ENCODE peak calls at places on chromosomes 2 and 18, in four cellular contexts. F is fibroblast of villous mesenchyme, R is cardiac muscle cell, G is fibroblast of mammary gland. H is an unnamed sample.

GRCh38 chr18:36672437-36673344 is 156.1 kb downstream of the TPGS2 start:
- DNase-seq in F (peak), R (peak), G (peak), H (no peak)

GRCh38 chr2:20352230-20353216 is 1.9 kb upstream of the PUM2 start:
- DNase-seq in F (no peak), R (peak), G (no peak), H (peak)

GRCh38 chr2:57180042-57180567 is 866.5 kb upstream of the VRK2 start:
- DNase-seq in R (peak), G (peak), F (peak), H (no peak)

GRCh38 chr18:38718365-38718901 is 1152.8 kb upstream of the CELF4 start:
- DNase-seq in R (no peak), G (no peak), F (no peak), H (no peak)

GRCh38 chr2:149782566-149782965 is 195.0 kb upstream of the MMADHC start:
- DNase-seq in F (no peak), R (no peak), G (peak), H (no peak)

GRCh38 chr2:68487773-68488355 is 20.5 kb downstream of the APLF start:
- DNase-seq in R (peak), G (peak), F (peak), H (peak)

GRCh38 chr18:79568543-79569205 is 110.9 kb upstream of the CTDP1 start:
- DNase-seq in R (no peak), G (no peak), F (no peak), H (no peak)

GRCh38 chr18:45755936-45756335 is 32.0 kb downstream of the SLC14A1 start:
- DNase-seq in F (peak), R (peak), G (peak), H (peak)

GRCh38 chr2:23425338-23425871 is 40.4 kb downstream of the KLHL29 start:
- DNase-seq in F (no peak), G (no peak), R (no peak), H (no peak)

GRCh38 chr2:30287857-30288513 is 56.7 kb downstream of the LBH start:
- DNase-seq in R (no peak), G (no peak), F (no peak), H (no peak)

GRCh38 chr2:109143214-109144187 is 14.5 kb downstream of the SH3RF3 start:
- DNase-seq in R (no peak), G (no peak), F (no peak), H (no peak)

GRCh38 chr2:145563752-145564615 is 1044.1 kb upstream of the ZEB2 start:
- DNase-seq in F (no peak), G (peak), R (no peak), H (peak)

GRCh38 chr2:222518570-222519381 is 94.4 kb downstream of the SGPP2 start:
- DNase-seq in G (peak), R (peak), F (peak), H (peak)

GRCh38 chr2:20583425-20583881 is 67.4 kb downstream of the HS1BP3 start:
- DNase-seq in G (no peak), F (no peak), R (no peak), H (no peak)

GRCh38 chr2:238150686-238151085 is 8.1 kb upstream of the ERFE start:
- DNase-seq in G (no peak), F (no peak), R (no peak), H (no peak)

GRCh38 chr2:120576509-120577474 is 158.9 kb upstream of the GLI2 start:
- DNase-seq in R (peak), G (peak), F (peak), H (no peak)

GRCh38 chr18:57900906-57901305 is 97.8 kb upstream of the ATP8B1 start:
- DNase-seq in R (no peak), G (peak), F (no peak), H (no peak)

GRCh38 chr2:240431276-240431662 is 4.2 kb upstream of the GPC1 start:
- DNase-seq in F (no peak), R (no peak), G (no peak), H (no peak)

GRCh38 chr2:273338-273737 is 8.6 kb downstream of the ACP1 start:
- DNase-seq in G (no peak), F (no peak), R (no peak), H (no peak)

GRCh38 chr2:59425292-59425691 is 1128.2 kb downstream of the BCL11A start:
- DNase-seq in F (peak), R (no peak), G (no peak), H (no peak)

GRCh38 chr2:179551545-179552045 is 287.0 kb upstream of the SESTD1 start:
- DNase-seq in F (no peak), G (no peak), R (no peak), H (no peak)

GRCh38 chr2:238523158-238524110 is 96.7 kb downstream of the ASB1 start:
- DNase-seq in R (peak), G (peak), F (peak), H (peak)

GRCh38 chr2:237201461-237202287 is 116.0 kb downstream of the COPS8 start:
- DNase-seq in G (peak), R (peak), F (peak), H (peak)

GRCh38 chr18:67735506-67735905 is 219.0 kb upstream of the DSEL start:
- DNase-seq in R (no peak), G (no peak), F (no peak), H (no peak)

GRCh38 chr2:20595439-20596192 is 55.3 kb downstream of the HS1BP3 start:
- DNase-seq in F (peak), G (peak), R (peak), H (no peak)

GRCh38 chr18:54932472-54932871 is 26.8 kb downstream of the CCDC68 start:
- DNase-seq in F (no peak), R (no peak), G (no peak), H (no peak)

GRCh38 chr18:52409732-52410131 is 69.7 kb downstream of the DCC start:
- DNase-seq in F (no peak), R (no peak), G (no peak), H (peak)

GRCh38 chr2:112939425-112939824 is 28.5 kb downstream of the IL37 start:
- DNase-seq in G (no peak), F (no peak), R (no peak), H (no peak)

GRCh38 chr2:71358931-71359671 is 27.5 kb downstream of the ZNF638 start:
- DNase-seq in F (no peak), G (peak), R (peak), H (no peak)

GRCh38 chr2:179939282-179939681 is 67.8 kb downstream of the CWC22 start:
- DNase-seq in F (no peak), G (no peak), R (no peak), H (peak)

GRCh38 chr2:241350878-241351639 is 5.0 kb upstream of the FARP2 start:
- DNase-seq in R (no peak), G (no peak), F (no peak), H (peak)

GRCh38 chr2:5692561-5693287 is 540 bp downstream of the SOX11 start:
- DNase-seq in F (no peak), R (peak), G (no peak), H (peak)

GRCh38 chr2:100011272-100011711 is 131.1 kb downstream of the AFF3 start:
- DNase-seq in G (peak), F (peak), R (peak), H (no peak)

GRCh38 chr18:46772396-46772795 is 15.5 kb upstream of the ST8SIA5 start:
- DNase-seq in F (no peak), R (peak), G (no peak), H (no peak)

GRCh38 chr2:19256239-19256638 is 102.2 kb downstream of the OSR1 start:
- DNase-seq in G (peak), R (peak), F (peak), H (no peak)

GRCh38 chr18:13378150-13378549 is 159.6 kb downstream of the LDLRAD4 start:
- DNase-seq in F (no peak), G (no peak), R (no peak), H (no peak)

H was measured in hepatocyte.